ENCODE peak calls at places on chromosomes 6 and 20, in nine cellular contexts. One of them, this sample, is unnamed.

GRCh38 chr6:116975600-116975999 is 98.6 kb downstream of the RFX6 start:
- DNase-seq in effector CD4-positive, alpha-beta T cell: no peak
- DNase-seq in RWPE1: no peak
- DNase-seq in AG04450: no peak
- DNase-seq in AG20443: no peak
- DNase-seq in SW480: no peak
- DNase-seq in GM10248: no peak
- DNase-seq in cardiac fibroblast: no peak
- DNase-seq in naive thymus-derived CD4-positive, alpha-beta T cell: no peak
- DNase-seq in this sample: no peak

GRCh38 chr6:75331134-75331533 is 46.5 kb upstream of the TMEM30A start:
- DNase-seq in effector CD4-positive, alpha-beta T cell: no peak
- DNase-seq in GM10248: no peak
- DNase-seq in AG20443: peak; percentile 20
- DNase-seq in AG04450: no peak
- DNase-seq in RWPE1: no peak
- DNase-seq in naive thymus-derived CD4-positive, alpha-beta T cell: no peak
- DNase-seq in cardiac fibroblast: peak; percentile 30
- DNase-seq in SW480: no peak
- DNase-seq in this sample: peak; percentile 15

GRCh38 chr20:18632196-18632789 is 44.4 kb downstream of the DTD1 start:
- DNase-seq in cardiac fibroblast: peak; percentile 75
- DNase-seq in naive thymus-derived CD4-positive, alpha-beta T cell: peak; percentile 22
- DNase-seq in RWPE1: peak; percentile 55
- DNase-seq in AG20443: peak; percentile 87
- DNase-seq in SW480: peak; percentile 48
- DNase-seq in effector CD4-positive, alpha-beta T cell: peak; percentile 16
- DNase-seq in AG04450: peak; percentile 15
- DNase-seq in GM10248: peak; percentile 62
- DNase-seq in this sample: peak; percentile 32

GRCh38 chr6:17394192-17394611 is 807 bp downstream of the CAP2 start:
- DNase-seq in cardiac fibroblast: peak; percentile 75
- DNase-seq in SW480: peak; percentile 75
- DNase-seq in GM10248: no peak
- DNase-seq in AG04450: no peak
- DNase-seq in RWPE1: peak; percentile 83
- DNase-seq in AG20443: peak; percentile 76
- DNase-seq in naive thymus-derived CD4-positive, alpha-beta T cell: no peak
- DNase-seq in effector CD4-positive, alpha-beta T cell: no peak
- DNase-seq in this sample: no peak

GRCh38 chr6:100833972-100834574 is 47.1 kb downstream of the ASCC3 start:
- DNase-seq in effector CD4-positive, alpha-beta T cell: no peak
- DNase-seq in RWPE1: no peak
- DNase-seq in GM10248: no peak
- DNase-seq in AG20443: no peak
- DNase-seq in cardiac fibroblast: no peak
- DNase-seq in naive thymus-derived CD4-positive, alpha-beta T cell: no peak
- DNase-seq in AG04450: no peak
- DNase-seq in SW480: no peak
- DNase-seq in this sample: no peak

GRCh38 chr20:58389324-58389967 is 417 bp downstream of the VAPB start:
- DNase-seq in SW480: peak; percentile 47
- DNase-seq in RWPE1: peak; percentile 52
- DNase-seq in cardiac fibroblast: peak; percentile 52
- DNase-seq in naive thymus-derived CD4-positive, alpha-beta T cell: no peak
- DNase-seq in GM10248: peak; percentile 35
- DNase-seq in effector CD4-positive, alpha-beta T cell: no peak
- DNase-seq in AG20443: peak; percentile 79
- DNase-seq in AG04450: no peak
- DNase-seq in this sample: no peak

GRCh38 chr20:12528591-12529041 is 480.2 kb upstream of the SPTLC3 start:
- DNase-seq in naive thymus-derived CD4-positive, alpha-beta T cell: no peak
- DNase-seq in RWPE1: no peak
- DNase-seq in AG20443: no peak
- DNase-seq in GM10248: no peak
- DNase-seq in SW480: no peak
- DNase-seq in cardiac fibroblast: no peak
- DNase-seq in AG04450: no peak
- DNase-seq in effector CD4-positive, alpha-beta T cell: no peak
- DNase-seq in this sample: no peak

GRCh38 chr6:5435449-5435848 is 174.1 kb downstream of the FARS2 start:
- DNase-seq in SW480: no peak
- DNase-seq in GM10248: no peak
- DNase-seq in AG20443: peak; percentile 78
- DNase-seq in AG04450: no peak
- DNase-seq in RWPE1: no peak
- DNase-seq in effector CD4-positive, alpha-beta T cell: no peak
- DNase-seq in cardiac fibroblast: peak; percentile 39
- DNase-seq in naive thymus-derived CD4-positive, alpha-beta T cell: no peak
- DNase-seq in this sample: no peak

GRCh38 chr6:132131777-132132176 is 180.6 kb upstream of the CCN2 start:
- DNase-seq in AG04450: peak; percentile 99
- DNase-seq in SW480: peak; percentile 55
- DNase-seq in GM10248: no peak
- DNase-seq in naive thymus-derived CD4-positive, alpha-beta T cell: no peak
- DNase-seq in AG20443: peak; percentile 89
- DNase-seq in cardiac fibroblast: peak; percentile 99
- DNase-seq in RWPE1: peak; percentile 77
- DNase-seq in effector CD4-positive, alpha-beta T cell: no peak
- DNase-seq in this sample: peak; percentile 95

GRCh38 chr6:132369526-132369925 is 31.7 kb downstream of the MOXD1 start:
- DNase-seq in AG20443: peak; percentile 61
- DNase-seq in naive thymus-derived CD4-positive, alpha-beta T cell: no peak
- DNase-seq in effector CD4-positive, alpha-beta T cell: no peak
- DNase-seq in AG04450: peak; percentile 36
- DNase-seq in GM10248: no peak
- DNase-seq in cardiac fibroblast: peak; percentile 60
- DNase-seq in SW480: no peak
- DNase-seq in RWPE1: no peak
- DNase-seq in this sample: no peak

GRCh38 chr20:5056801-5057599 is 55.7 kb upstream of the SLC23A2 start:
- DNase-seq in GM10248: peak; percentile 64
- DNase-seq in SW480: peak; percentile 49
- DNase-seq in effector CD4-positive, alpha-beta T cell: peak; percentile 54
- DNase-seq in AG04450: no peak
- DNase-seq in naive thymus-derived CD4-positive, alpha-beta T cell: peak; percentile 62
- DNase-seq in AG20443: peak; percentile 70
- DNase-seq in RWPE1: no peak
- DNase-seq in cardiac fibroblast: peak; percentile 36
- DNase-seq in this sample: no peak

GRCh38 chr20:37529968-37530600 is 2.4 kb upstream of the BLCAP start:
- DNase-seq in AG04450: no peak
- DNase-seq in cardiac fibroblast: no peak
- DNase-seq in GM10248: no peak
- DNase-seq in AG20443: no peak
- DNase-seq in naive thymus-derived CD4-positive, alpha-beta T cell: no peak
- DNase-seq in RWPE1: no peak
- DNase-seq in effector CD4-positive, alpha-beta T cell: no peak
- DNase-seq in SW480: no peak
- DNase-seq in this sample: no peak

This sample was measured in AG09319.